ENCODE peak calls at places on chromosomes 3 and 15, in four cellular contexts. One of them, this sample, is unnamed.

GRCh38 chr15:52656412-52656811 is 22.8 kb downstream of the ATOSA start:
- DNase-seq in GM04503: no peak
- DNase-seq in fibroblast of lung: no peak
- DNase-seq in LHCN-M2: no peak
- DNase-seq in this sample: no peak

GRCh38 chr3:89180334-89180733 is 72.9 kb downstream of the EPHA3 start:
- DNase-seq in GM04503: no peak
- DNase-seq in fibroblast of lung: peak; percentile 29
- DNase-seq in LHCN-M2: peak; percentile 17
- DNase-seq in this sample: no peak

GRCh38 chr3:122572940-122573412 is 4.5 kb upstream of the PARP15 start:
- DNase-seq in GM04503: no peak
- DNase-seq in fibroblast of lung: peak; percentile 23
- DNase-seq in LHCN-M2: peak; percentile 62
- DNase-seq in this sample: no peak

GRCh38 chr15:67981848-67982247 is 72.3 kb upstream of the PIAS1 start:
- DNase-seq in GM04503: no peak
- DNase-seq in fibroblast of lung: no peak
- DNase-seq in LHCN-M2: no peak
- DNase-seq in this sample: no peak

GRCh38 chr15:38588672-38589071 is 24.1 kb upstream of the RASGRP1 start:
- DNase-seq in GM04503: no peak
- DNase-seq in fibroblast of lung: peak; percentile 38
- DNase-seq in LHCN-M2: no peak
- DNase-seq in this sample: no peak

GRCh38 chr15:67240235-67241131 is 14.0 kb downstream of the AAGAB start:
- DNase-seq in GM04503: no peak
- DNase-seq in fibroblast of lung: no peak
- DNase-seq in LHCN-M2: peak; percentile 5
- DNase-seq in this sample: no peak

GRCh38 chr3:194139085-194139976 is 3.4 kb downstream of the HES1 start:
- DNase-seq in GM04503: no peak
- DNase-seq in fibroblast of lung: peak; percentile 89
- DNase-seq in LHCN-M2: no peak
- DNase-seq in this sample: peak; percentile 57

GRCh38 chr15:94237903-94238302 is 6.5 kb downstream of the MCTP2 start:
- DNase-seq in GM04503: no peak
- DNase-seq in fibroblast of lung: no peak
- DNase-seq in LHCN-M2: no peak
- DNase-seq in this sample: no peak

GRCh38 chr3:39506863-39507262 is 39.4 kb downstream of the MOBP start:
- DNase-seq in GM04503: no peak
- DNase-seq in fibroblast of lung: no peak
- DNase-seq in LHCN-M2: peak; percentile 8
- DNase-seq in this sample: no peak

GRCh38 chr3:112776836-112777235 is 69.8 kb downstream of the CD200R1L start:
- DNase-seq in GM04503: no peak
- DNase-seq in fibroblast of lung: no peak
- DNase-seq in LHCN-M2: peak; percentile 61
- DNase-seq in this sample: no peak

GRCh38 chr3:70737656-70738309 is 425.3 kb upstream of the MDFIC2 start:
- DNase-seq in GM04503: no peak
- DNase-seq in fibroblast of lung: no peak
- DNase-seq in LHCN-M2: no peak
- DNase-seq in this sample: no peak

GRCh38 chr15:94403246-94403824 is 172.0 kb downstream of the MCTP2 start:
- DNase-seq in GM04503: no peak
- DNase-seq in fibroblast of lung: peak; percentile 4
- DNase-seq in LHCN-M2: no peak
- DNase-seq in this sample: no peak

GRCh38 chr3:148730676-148731075 is 33.0 kb downstream of the AGTR1 start:
- DNase-seq in GM04503: no peak
- DNase-seq in fibroblast of lung: no peak
- DNase-seq in LHCN-M2: no peak
- DNase-seq in this sample: no peak

GRCh38 chr15:52013151-52013791 is 5.7 kb upstream of the MAPK6 start:
- DNase-seq in GM04503: no peak
- DNase-seq in fibroblast of lung: peak; percentile 74
- DNase-seq in LHCN-M2: peak; percentile 73
- DNase-seq in this sample: peak; percentile 39

GRCh38 chr3:46670891-46671427 is 22.5 kb downstream of the ALS2CL start:
- DNase-seq in GM04503: no peak
- DNase-seq in fibroblast of lung: no peak
- DNase-seq in LHCN-M2: no peak
- DNase-seq in this sample: no peak

GRCh38 chr15:69595009-69595825 is 142.6 kb downstream of the RPLP1 start:
- DNase-seq in GM04503: no peak
- DNase-seq in fibroblast of lung: peak; percentile 51
- DNase-seq in LHCN-M2: no peak
- DNase-seq in this sample: peak; percentile 26

GRCh38 chr3:170154084-170154483 is 27.4 kb downstream of the PHC3 start:
- DNase-seq in GM04503: no peak
- DNase-seq in fibroblast of lung: peak; percentile 43
- DNase-seq in LHCN-M2: peak; percentile 67
- DNase-seq in this sample: peak; percentile 11

GRCh38 chr3:54146383-54147239 is 24.3 kb downstream of the CACNA2D3 start:
- DNase-seq in GM04503: no peak
- DNase-seq in fibroblast of lung: peak; percentile 2
- DNase-seq in LHCN-M2: no peak
- DNase-seq in this sample: peak; percentile 46

GRCh38 chr3:94121161-94121560 is 58.3 kb downstream of the NSUN3 start:
- DNase-seq in GM04503: no peak
- DNase-seq in fibroblast of lung: no peak
- DNase-seq in LHCN-M2: no peak
- DNase-seq in this sample: no peak

GRCh38 chr3:146241523-146242240 is 9.2 kb downstream of the PLSCR4 start:
- DNase-seq in GM04503: no peak
- DNase-seq in fibroblast of lung: peak; percentile 59
- DNase-seq in LHCN-M2: peak; percentile 27
- DNase-seq in this sample: peak; percentile 9

GRCh38 chr3:72549819-72550581 is 298.2 kb downstream of the SHQ1 start:
- DNase-seq in GM04503: no peak
- DNase-seq in fibroblast of lung: no peak
- DNase-seq in LHCN-M2: no peak
- DNase-seq in this sample: no peak

This sample was measured in AG08395.